ENCODE peak calls at places on chromosome 10, in seven cellular contexts. T is kidney epithelial cell; L is PC-3; Q is foreskin fibroblast; M is mucosa of descending colon; P is activated CD4-positive, CD25-positive, alpha-beta regulatory T cell; H is activated T-cell treated with anti-CD3 and anti-CD28 coated beads, Interleukin-2, amount 50 U/mL, for 1 hour. J is an unnamed sample.

GRCh38 chr10:57168703-57169240 is 807.7 kb upstream of the ZWINT start:
- DNase-seq in T (no peak), L (peak), Q (no peak), M (no peak), P (no peak), H (no peak), J (no peak)

GRCh38 chr10:26593896-26594295 is 103.6 kb upstream of the PDSS1 start:
- DNase-seq in T (no peak), L (no peak), Q (no peak), M (no peak), P (no peak), H (no peak), J (peak)

GRCh38 chr10:101777085-101777856 is 1.4 kb upstream of the FGF8 start:
- DNase-seq in T (no peak), L (no peak), Q (no peak), M (peak), P (no peak), H (no peak), J (no peak)

GRCh38 chr10:37754538-37755323 is 102.7 kb downstream of the ZNF248 start:
- DNase-seq in T (no peak), L (peak), Q (no peak), M (no peak), P (no peak), H (no peak), J (no peak)

GRCh38 chr10:35409094-35409582 is 72.8 kb downstream of the CCNY start:
- DNase-seq in T (peak), L (peak), Q (peak), M (no peak), P (no peak), H (no peak), J (no peak)

GRCh38 chr10:110706690-110707098 is 62.6 kb downstream of the RBM20 start:
- DNase-seq in T (peak), L (peak), Q (peak), M (no peak), P (no peak), H (no peak), J (no peak)

GRCh38 chr10:110305767-110306451 is 1.2 kb upstream of the SMNDC1 start:
- DNase-seq in T (peak), L (peak), Q (peak), M (peak), P (no peak), H (peak), J (peak)

GRCh38 chr10:23065549-23065948 is 29.8 kb upstream of the MSRB2 start:
- DNase-seq in T (peak), L (peak), Q (peak), M (peak), P (no peak), H (no peak), J (no peak)

GRCh38 chr10:13915710-13916109 is 328.9 kb downstream of the PRPF18 start:
- DNase-seq in T (no peak), L (no peak), Q (no peak), M (no peak), P (no peak), H (no peak), J (no peak)

GRCh38 chr10:131848296-131848695 is 52.5 kb upstream of the PPP2R2D start:
- DNase-seq in T (no peak), L (no peak), Q (no peak), M (no peak), P (no peak), H (no peak), J (peak)

GRCh38 chr10:131657985-131658330 is 242.8 kb upstream of the PPP2R2D start:
- DNase-seq in T (no peak), L (no peak), Q (no peak), M (no peak), P (no peak), H (no peak), J (peak)

GRCh38 chr10:20088302-20088701 is 272.1 kb downstream of the PLXDC2 start:
- DNase-seq in T (no peak), L (no peak), Q (no peak), M (no peak), P (no peak), H (no peak), J (no peak)

GRCh38 chr10:45150997-45151396 is 150.3 kb downstream of the ZNF22 start:
- DNase-seq in T (no peak), L (no peak), Q (no peak), M (no peak), P (no peak), H (no peak), J (no peak)

GRCh38 chr10:43965033-43965917 is 316.6 kb upstream of the ZNF32 start:
- DNase-seq in T (no peak), L (no peak), Q (peak), M (no peak), P (no peak), H (no peak), J (peak)

GRCh38 chr10:35487336-35488034 is 117.7 kb upstream of the GJD4 start:
- DNase-seq in T (no peak), L (no peak), Q (no peak), M (no peak), P (no peak), H (no peak), J (no peak)

GRCh38 chr10:23343591-23344225 is 889 bp downstream of the C10orf67 start:
- DNase-seq in T (no peak), L (peak), Q (peak), M (peak), P (peak), H (peak), J (peak)

GRCh38 chr10:113680172-113681111 is 730 bp downstream of the CASP7 start:
- DNase-seq in T (peak), L (peak), Q (peak), M (peak), P (peak), H (peak), J (no peak)

GRCh38 chr10:60917331-60918280 is 26.4 kb downstream of the RHOBTB1 start:
- DNase-seq in T (no peak), L (no peak), Q (no peak), M (no peak), P (no peak), H (no peak), J (no peak)

GRCh38 chr10:128537888-128538287 is 411.7 kb upstream of the MKI67 start:
- DNase-seq in T (no peak), L (no peak), Q (no peak), M (no peak), P (no peak), H (no peak), J (no peak)

GRCh38 chr10:95513941-95514392 is 47.2 kb downstream of the SORBS1 start:
- DNase-seq in T (peak), L (peak), Q (peak), M (no peak), P (no peak), H (no peak), J (no peak)

J was measured in endodermal cell.